ENCODE peak calls at places on chromosome 9, in five cellular contexts. U, Y, W, X and K are unnamed samples.

GRCh38 chr9:134165357-134166315 is 1.3 kb upstream of the RNU6ATAC start:
- DNase-seq in U (peak; percentile 27), Y (peak; percentile 60), W (no peak), X (peak; percentile 92), K (no peak)

GRCh38 chr9:32899181-32899580 is 102.2 kb downstream of the APTX start:
- DNase-seq in U (peak; percentile 47), Y (no peak), W (no peak), X (no peak), K (no peak)

GRCh38 chr9:134644715-134645606 is 3.4 kb downstream of the COL5A1 start:
- DNase-seq in U (peak; percentile 91), Y (peak; percentile 78), W (peak; percentile 93), X (no peak), K (no peak)

GRCh38 chr9:3746296-3747275 is 220.8 kb upstream of the RFX3 start:
- DNase-seq in U (peak; percentile 93), Y (peak; percentile 75), W (no peak), X (no peak), K (no peak)

GRCh38 chr9:99594056-99594780 is 227.5 kb upstream of the NR4A3 start:
- DNase-seq in U (no peak), Y (no peak), W (no peak), X (no peak), K (no peak)

GRCh38 chr9:126291925-126292324 is 34.7 kb upstream of the MVB12B start:
- DNase-seq in U (no peak), Y (no peak), W (no peak), X (no peak), K (no peak)

GRCh38 chr9:126829035-126829434 is 24.2 kb downstream of the ZBTB43 start:
- DNase-seq in U (no peak), Y (no peak), W (no peak), X (no peak), K (no peak)

GRCh38 chr9:134205636-134206316 is 41.4 kb upstream of the RNU6ATAC start:
- DNase-seq in U (no peak), Y (no peak), W (no peak), X (peak; percentile 44), K (no peak)

GRCh38 chr9:127538849-127539258 is 73.2 kb upstream of the STXBP1 start:
- DNase-seq in U (no peak), Y (no peak), W (no peak), X (no peak), K (no peak)

GRCh38 chr9:77094150-77094549 is 74.7 kb downstream of the FOXB2 start:
- DNase-seq in U (no peak), Y (no peak), W (no peak), X (no peak), K (no peak)

GRCh38 chr9:129858167-129858962 is 23.1 kb downstream of the USP20 start:
- DNase-seq in U (no peak), Y (no peak), W (no peak), X (no peak), K (no peak)

GRCh38 chr9:6566409-6567139 is 79.0 kb downstream of the GLDC start:
- DNase-seq in U (peak; percentile 99), Y (peak; percentile 95), W (peak; percentile 80), X (no peak), K (no peak)

GRCh38 chr9:38036359-38037084 is 32.5 kb downstream of the SHB start:
- DNase-seq in U (peak; percentile 73), Y (peak; percentile 54), W (peak; percentile 83), X (no peak), K (no peak)

GRCh38 chr9:136994180-136994884 is 2.0 kb downstream of the CLIC3 start:
- DNase-seq in U (no peak), Y (no peak), W (no peak), X (no peak), K (no peak)

GRCh38 chr9:136995370-136995769 is 998 bp downstream of the CLIC3 start:
- DNase-seq in U (no peak), Y (no peak), W (no peak), X (no peak), K (no peak)

GRCh38 chr9:136994885-136995224 is 1.5 kb downstream of the CLIC3 start:
- DNase-seq in U (no peak), Y (no peak), W (no peak), X (no peak), K (no peak)

GRCh38 chr9:136991993-136992818 is at the start of gene PAXX:
- DNase-seq in U (peak; percentile 82), Y (peak; percentile 54), W (peak; percentile 87), X (peak; percentile 99), K (peak; percentile 90)

DNA sequence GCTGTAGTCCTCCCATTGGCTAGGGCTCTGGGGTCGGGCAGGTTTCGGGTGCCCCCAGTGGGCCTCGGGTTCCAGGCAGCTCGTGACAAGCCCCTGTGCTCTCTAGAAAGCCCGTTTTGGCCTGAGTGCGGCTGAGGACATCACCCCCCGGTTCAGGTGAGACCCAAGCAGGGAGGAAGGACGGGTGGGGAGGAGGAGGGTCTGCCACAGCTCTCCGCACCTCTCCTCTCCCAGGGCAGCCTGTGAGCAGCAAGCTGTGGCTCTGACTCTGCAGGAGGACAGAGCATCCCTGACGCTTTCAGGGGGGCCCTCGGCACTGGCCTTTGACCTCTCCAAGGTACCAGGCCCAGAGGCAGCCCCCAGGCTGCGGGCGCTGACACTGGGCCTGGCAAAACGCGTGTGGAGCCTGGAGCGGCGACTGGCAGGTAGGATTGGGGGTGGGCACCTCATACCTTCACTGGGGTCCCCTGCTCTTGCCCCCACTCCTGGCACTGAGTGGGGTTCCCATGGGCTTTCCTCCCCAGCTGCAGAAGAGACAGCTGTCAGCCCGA is 672 bp downstream of the PAXX start:
- DNase-seq in U (no peak), Y (no peak), W (no peak), X (peak; percentile 84), K (no peak)
- H3K27ac ChIP-seq in U (peak overlapping the region; percentile 66), Y (peak overlapping the region; percentile 31), W (peak overlapping the region; percentile 89), X (peak overlapping the region; percentile 94), K (peak overlapping the region; percentile 69)

DNA sequence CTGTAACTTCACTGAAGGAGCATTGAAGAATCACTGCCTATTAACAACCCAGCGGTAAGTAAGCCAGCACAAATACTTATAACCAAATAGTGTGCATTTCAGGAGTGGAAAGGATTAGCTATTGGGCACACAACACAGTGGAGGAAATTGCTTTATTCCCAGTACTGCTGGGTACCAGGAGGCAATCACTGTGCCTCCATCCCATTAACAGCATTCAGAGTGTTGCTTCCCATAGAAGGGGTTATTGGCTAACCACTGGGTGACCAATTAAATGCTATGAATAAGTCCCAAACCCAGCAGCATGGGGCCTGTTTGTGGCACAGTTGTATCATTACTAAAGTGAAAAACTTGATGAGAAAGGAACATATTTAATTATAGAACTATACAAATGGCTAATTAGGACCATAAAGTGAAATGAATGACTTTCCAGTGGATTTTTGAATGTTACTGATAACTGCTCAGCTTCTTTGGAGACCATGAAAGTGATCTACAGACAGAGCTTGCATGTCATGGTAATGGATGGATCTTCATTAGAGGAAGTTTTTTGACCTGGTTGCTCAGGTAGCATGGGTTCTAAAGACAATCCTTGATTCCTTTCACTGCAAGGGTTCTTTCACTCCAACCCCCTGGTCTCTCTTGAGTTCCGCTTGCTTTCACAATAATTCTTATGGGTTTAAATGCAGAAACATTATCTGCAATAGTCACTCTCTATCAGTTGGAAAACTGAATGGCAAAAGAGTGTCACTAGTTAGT is 413.3 kb upstream of the RORB start:
- DNase-seq in U (no peak), Y (no peak), W (no peak), X (no peak), K (no peak)
- H3K27ac ChIP-seq in U (no peak overlapping the region), Y (no peak overlapping the region), W (no peak overlapping the region), X (no peak overlapping the region), K (no peak overlapping the region)

DNA sequence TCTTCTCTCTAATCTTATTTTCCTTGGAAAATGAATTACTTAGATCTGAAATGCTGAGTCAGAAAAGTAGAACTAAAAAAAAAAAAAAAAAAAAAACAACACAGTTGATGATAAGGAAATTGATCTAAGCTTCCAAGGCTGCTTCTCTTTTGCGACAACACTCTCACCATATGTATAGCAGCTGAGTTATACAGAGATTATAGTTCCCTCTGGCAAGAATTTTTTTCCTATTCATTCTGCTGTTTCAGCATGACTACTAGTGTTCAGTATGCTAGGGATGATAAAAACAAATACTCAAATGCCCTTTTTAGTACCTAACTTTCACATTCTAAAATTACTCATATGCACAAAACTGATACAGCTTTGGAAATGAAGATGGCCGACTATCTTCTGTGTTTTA is 267.3 kb downstream of the MLLT3 start:
- DNase-seq in U (peak; percentile 29), Y (peak; percentile 17), W (no peak), X (no peak), K (no peak)
- H3K27ac ChIP-seq in U (no peak overlapping the region), Y (peak overlapping the region; percentile 56), W (no peak overlapping the region), X (no peak overlapping the region), K (no peak overlapping the region)

GRCh38 chr9:95188459-95188858 is 129.1 kb downstream of the FANCC start:
- DNase-seq in U (no peak), Y (no peak), W (no peak), X (no peak), K (no peak)

GRCh38 chr9:95189230-95190098 is 128.0 kb downstream of the FANCC start:
- DNase-seq in U (no peak), Y (no peak), W (no peak), X (no peak), K (no peak)

GRCh38 chr9:95193067-95193466 is 124.4 kb downstream of the FANCC start:
- DNase-seq in U (no peak), Y (no peak), W (no peak), X (no peak), K (no peak)

GRCh38 chr9:95192631-95193030 is 124.9 kb downstream of the FANCC start:
- DNase-seq in U (no peak), Y (no peak), W (no peak), X (no peak), K (no peak)

GRCh38 chr9:95190413-95190812 is 127.1 kb downstream of the FANCC start:
- DNase-seq in U (peak; percentile 6), Y (no peak), W (no peak), X (no peak), K (no peak)
- H3K27ac ChIP-seq in U (no peak overlapping the region), Y (no peak overlapping the region), W (no peak overlapping the region), X (no peak overlapping the region), K (no peak overlapping the region)

DNA sequence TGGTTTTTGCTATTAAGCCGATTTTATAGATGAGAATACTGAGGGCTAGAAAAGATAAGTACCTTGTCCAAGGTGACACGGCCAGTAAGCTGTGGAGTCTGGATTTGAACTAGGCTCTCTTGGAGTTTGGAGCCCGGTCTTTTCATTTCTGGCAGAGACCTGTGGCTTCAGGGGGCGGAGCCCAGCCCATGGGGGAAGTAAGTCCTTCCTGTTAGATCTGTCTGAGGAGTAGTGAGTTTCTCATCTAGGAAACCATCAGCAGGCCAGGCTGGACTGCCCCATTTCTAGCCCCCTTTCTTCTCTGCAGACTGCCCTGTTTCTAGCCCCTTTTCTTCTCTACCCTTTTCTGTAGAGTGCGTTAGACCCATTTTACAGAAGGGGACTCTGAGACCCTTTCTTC is 521 bp upstream of the PTGS1 start:
- DNase-seq in U (no peak), Y (no peak), W (no peak), X (peak; percentile 84), K (no peak)
- H3K27ac ChIP-seq in U (no peak overlapping the region), Y (no peak overlapping the region), W (peak overlapping the region; percentile 20), X (peak overlapping the region; percentile 73), K (no peak overlapping the region)